ENCODE peak calls at places on chromosomes 4 and X, in nine cellular contexts. E, R, A, F, T, Y, X, D and J are unnamed samples.

GRCh38 chrX:67759018-67759417 is 215.2 kb downstream of the AR start:
- DNase-seq in E (no peak), R (no peak), A (no peak), F (no peak), T (no peak), Y (no peak), X (no peak), D (no peak), J (no peak)

GRCh38 chrX:133859860-133860259 is 125.5 kb downstream of the GPC3 start:
- DNase-seq in E (peak), R (no peak), A (peak), F (no peak), T (no peak), Y (peak), X (peak), D (peak), J (peak)

GRCh38 chr4:8522160-8523120 is 57.8 kb upstream of the GPR78 start:
- DNase-seq in E (no peak), R (no peak), A (no peak), F (no peak), T (no peak), Y (no peak), X (no peak), D (no peak), J (no peak)

GRCh38 chr4:52750819-52751348 is 341 bp downstream of the ERVMER34-1 start:
- DNase-seq in E (no peak), R (no peak), A (no peak), F (peak), T (no peak), Y (no peak), X (peak), D (no peak), J (peak)

GRCh38 chr4:174873931-174874330 is 44.2 kb upstream of the ADAM29 start:
- DNase-seq in E (no peak), R (no peak), A (peak), F (no peak), T (no peak), Y (no peak), X (no peak), D (peak), J (peak)

GRCh38 chrX:121365572-121366161 is 318.3 kb downstream of the GLUD2 start:
- DNase-seq in E (no peak), R (no peak), A (no peak), F (no peak), T (no peak), Y (no peak), X (no peak), D (no peak), J (no peak)

GRCh38 chrX:4944767-4945166 is 1231.3 kb upstream of the PRKX start:
- DNase-seq in E (no peak), R (no peak), A (no peak), F (no peak), T (no peak), Y (no peak), X (no peak), D (no peak), J (no peak)

GRCh38 chr4:145808021-145808650 is 128.2 kb downstream of the C4orf51 start:
- DNase-seq in E (peak), R (no peak), A (peak), F (peak), T (no peak), Y (peak), X (peak), D (peak), J (peak)

GRCh38 chrX:9785944-9786741 is at the start of gene SHROOM2:
- DNase-seq in E (no peak), R (no peak), A (no peak), F (no peak), T (no peak), Y (no peak), X (peak), D (no peak), J (no peak)

GRCh38 chr4:156774422-156774821 is 197.2 kb downstream of the PDGFC start:
- DNase-seq in E (no peak), R (no peak), A (peak), F (peak), T (no peak), Y (peak), X (peak), D (peak), J (peak)

GRCh38 chr4:4859010-4859798 is at the start of gene MSX1:
- DNase-seq in E (no peak), R (no peak), A (peak), F (peak), T (peak), Y (peak), X (peak), D (peak), J (peak)

GRCh38 chrX:47321978-47322377 is 48.4 kb upstream of the ZNF157 start:
- DNase-seq in E (no peak), R (no peak), A (no peak), F (no peak), T (no peak), Y (no peak), X (no peak), D (no peak), J (no peak)

GRCh38 chr4:8433181-8433580 is 7.3 kb downstream of the ACOX3 start:
- DNase-seq in E (no peak), R (no peak), A (no peak), F (no peak), T (no peak), Y (no peak), X (no peak), D (no peak), J (no peak)

GRCh38 chrX:45668686-45669443 is 468.2 kb upstream of the DIPK2B start:
- DNase-seq in E (peak), R (no peak), A (peak), F (peak), T (no peak), Y (peak), X (peak), D (peak), J (peak)

DNA sequence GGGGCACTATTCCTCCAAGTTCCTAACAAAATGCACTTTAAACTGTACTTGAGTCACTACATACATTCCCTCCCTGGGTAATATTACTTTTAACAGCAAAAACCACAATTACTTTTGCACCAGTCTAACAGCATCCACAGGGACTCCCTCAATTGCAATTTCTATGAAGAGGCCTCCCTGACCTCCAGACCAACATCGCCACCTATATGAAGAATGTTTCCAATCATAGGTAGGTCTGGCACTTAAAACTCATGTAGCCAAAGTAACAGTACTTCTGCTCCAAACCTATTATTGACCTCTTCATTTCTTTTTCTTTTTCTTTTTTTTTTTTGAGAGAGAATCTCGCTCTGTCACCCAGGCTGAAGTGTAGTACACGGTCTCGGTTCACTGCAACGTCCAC is 15.6 kb downstream of the NR3C2 start:
- DNase-seq in E (no peak), R (no peak), A (no peak), F (no peak), T (no peak), Y (no peak), X (no peak), D (no peak), J (no peak)
- TF ChIP-seq CTCF in E (no peak), R (no peak), A (no peak), F (no peak), T (no peak), Y (no peak), X (no peak), D (no peak), J (no peak)

GRCh38 chr4:71259305-71259704 is 79.5 kb upstream of the SLC4A4 start:
- DNase-seq in E (no peak), R (no peak), A (no peak), F (no peak), T (no peak), Y (no peak), X (no peak), D (no peak), J (no peak)

GRCh38 chr4:71258323-71258722 is 80.5 kb upstream of the SLC4A4 start:
- DNase-seq in E (no peak), R (no peak), A (no peak), F (no peak), T (no peak), Y (no peak), X (no peak), D (no peak), J (no peak)

GRCh38 chr4:71257761-71258160 is 81.1 kb upstream of the SLC4A4 start:
- DNase-seq in E (no peak), R (no peak), A (no peak), F (no peak), T (no peak), Y (peak), X (no peak), D (no peak), J (no peak)

GRCh38 chr4:71254451-71255012 is 84.3 kb upstream of the SLC4A4 start:
- DNase-seq in E (no peak), R (no peak), A (no peak), F (no peak), T (no peak), Y (peak), X (no peak), D (no peak), J (no peak)

GRCh38 chr4:71255966-71256365 is 82.9 kb upstream of the SLC4A4 start:
- DNase-seq in E (no peak), R (no peak), A (no peak), F (no peak), T (no peak), Y (no peak), X (no peak), D (no peak), J (no peak)
- TF ChIP-seq CTCF in E (no peak), R (no peak), A (no peak), F (no peak), T (no peak), Y (no peak), X (no peak), D (no peak), J (no peak)

GRCh38 chr4:112514449-112515277 is 1.3 kb downstream of the NEUROG2 start:
- DNase-seq in E (no peak), R (no peak), A (no peak), F (no peak), T (no peak), Y (no peak), X (no peak), D (no peak), J (no peak)
- TF ChIP-seq CTCF in E (no peak), R (no peak), A (no peak), F (no peak), T (no peak), Y (no peak), X (no peak), D (no peak), J (no peak)

DNA sequence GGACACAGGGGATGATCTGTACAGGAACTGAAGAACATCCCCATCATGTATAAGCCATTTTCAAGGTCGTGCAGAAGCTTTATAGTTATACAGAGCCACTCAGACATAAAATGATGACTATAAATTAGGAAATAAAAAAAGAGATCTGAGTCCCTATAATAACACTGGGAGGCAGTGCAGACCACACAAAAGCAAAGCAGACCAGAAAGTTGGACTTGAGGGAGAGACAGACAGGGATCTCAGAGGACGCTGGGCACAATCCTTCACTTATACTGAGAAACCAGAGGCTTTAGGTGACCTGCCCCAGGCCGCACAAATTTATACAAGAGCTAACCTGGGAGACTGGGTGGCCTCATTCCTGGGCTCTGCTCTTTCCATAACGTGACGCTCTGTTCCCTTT is 70.5 kb downstream of the HADH start:
- DNase-seq in E (no peak), R (no peak), A (peak), F (peak), T (no peak), Y (peak), X (peak), D (peak), J (peak)
- TF ChIP-seq CTCF in E (peak), R (no peak), A (peak), F (no peak), T (no peak), Y (peak), X (peak), D (peak), J (peak)

DNA sequence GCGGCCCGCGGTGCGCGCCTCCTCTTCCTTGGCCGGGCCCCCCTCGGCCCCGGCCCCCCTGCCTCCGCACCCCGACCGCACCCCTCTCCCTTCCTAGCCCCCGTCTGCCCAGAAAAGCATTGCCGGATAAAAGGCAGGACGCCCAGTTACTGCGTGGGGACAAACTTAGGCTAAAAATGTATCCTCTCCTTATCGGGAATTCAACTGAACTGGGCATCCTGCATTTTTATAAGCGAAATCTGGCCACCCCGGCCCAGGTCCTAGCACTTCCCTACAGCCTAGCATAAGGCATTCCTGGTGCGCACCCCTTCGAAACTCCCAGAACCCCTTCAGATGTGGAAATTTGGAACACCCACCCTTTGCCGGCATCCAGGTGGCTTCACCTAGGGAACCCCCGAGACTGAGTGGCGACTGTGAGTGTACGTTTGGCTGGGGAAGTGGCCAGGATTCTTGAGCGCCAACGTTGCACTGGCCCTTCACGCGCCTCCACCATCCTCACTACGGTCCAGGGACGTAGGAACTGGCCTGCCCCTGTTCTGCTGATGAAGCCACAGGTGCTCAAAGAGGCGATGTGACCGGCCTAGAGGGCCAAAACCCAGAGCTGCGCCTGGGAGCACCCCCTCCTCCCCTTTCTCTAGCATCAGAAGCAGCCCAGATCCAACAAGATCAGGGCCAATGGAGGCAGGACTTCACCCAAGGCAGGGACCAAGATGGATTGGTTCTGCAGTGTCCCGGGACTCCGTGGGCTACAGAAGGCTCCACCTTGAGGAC is 5.7 kb upstream of the RNF4 start:
- DNase-seq in E (no peak), R (no peak), A (no peak), F (no peak), T (no peak), Y (no peak), X (no peak), D (no peak), J (no peak)
- TF ChIP-seq CTCF in E (peak), R (peak), A (no peak), F (peak), T (no peak), Y (no peak), X (no peak), D (no peak), J (no peak)

DNA sequence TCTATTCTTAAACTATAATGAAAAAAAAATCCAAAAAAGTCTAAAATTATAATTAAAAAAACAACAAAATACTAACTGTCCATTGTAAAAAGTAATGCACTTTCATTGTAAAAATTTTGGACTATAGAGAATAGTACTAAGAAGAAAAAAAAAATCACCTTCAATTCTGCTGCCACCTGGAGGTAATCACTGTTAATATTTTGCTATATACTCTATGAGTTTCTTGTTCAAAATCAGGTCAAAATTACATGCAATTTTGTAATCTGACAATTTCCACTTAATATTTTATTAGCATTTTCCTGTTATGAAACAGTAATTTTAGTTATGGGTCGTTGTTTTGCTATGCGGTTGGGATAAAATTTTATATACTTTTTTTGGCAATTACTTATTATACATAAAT is 62.0 kb downstream of the HTT start:
- DNase-seq in E (no peak), R (no peak), A (peak), F (no peak), T (no peak), Y (no peak), X (peak), D (peak), J (peak)
- TF ChIP-seq CTCF in E (no peak), R (peak), A (peak), F (peak), T (no peak), Y (peak), X (peak), D (peak), J (peak)